ENCODE peak calls at places on chromosomes 4 and X, in eight cellular contexts. N, Z, I, O, V, D, M and P are unnamed samples. For H3K4me1, the result is how much of the 10 kb centered on the place peaks cover.

GRCh38 chr4:3336389-3337356 is 43.9 kb downstream of the RGS12 start:
- DNase-seq in M (no peak), N (no peak), V (no peak), I (no peak), O (no peak), D (no peak), Z (no peak), P (no peak)

GRCh38 chrX:48713847-48714246 is 17.3 kb downstream of the SUV39H1 start:
- DNase-seq in D (no peak), O (no peak), Z (no peak), I (no peak), M (no peak), N (no peak), V (no peak), P (no peak)

GRCh38 chr4:176708771-176709311 is 83.9 kb downstream of the VEGFC start:
- DNase-seq in M (no peak), V (no peak), O (no peak), I (no peak), Z (no peak), D (no peak), N (no peak), P (no peak)

GRCh38 chr4:145719752-145720624 is 40.0 kb downstream of the C4orf51 start:
- DNase-seq in N (no peak), V (no peak), M (no peak), Z (no peak), I (no peak), D (no peak), O (no peak), P (no peak)

GRCh38 chrX:124421898-124422622 is 75.7 kb downstream of the SH2D1A start:
- DNase-seq in N (no peak), O (no peak), M (no peak), D (no peak), I (no peak), V (no peak), Z (no peak), P (no peak)

GRCh38 chr4:3531306-3531886 is 826 bp downstream of the LRPAP1 start:
- DNase-seq in M (no peak), N (no peak), V (no peak), D (no peak), I (no peak), Z (no peak), O (no peak), P (no peak)

GRCh38 chr4:168925789-168926490 is 84.1 kb downstream of the CBR4 start:
- DNase-seq in M (no peak), N (no peak), V (no peak), I (no peak), O (no peak), Z (no peak), D (no peak), P (no peak)

GRCh38 chr4:150256841-150257273 is 178.6 kb downstream of the DCLK2 start:
- DNase-seq in V (no peak), M (no peak), N (no peak), I (no peak), D (no peak), O (no peak), Z (no peak), P (no peak)

GRCh38 chrX:10900585-10901289 is 210.4 kb upstream of the HCCS start:
- DNase-seq in V (no peak), N (peak), O (no peak), M (no peak), Z (no peak), D (peak), I (no peak), P (no peak)

GRCh38 chr4:88443486-88443885 is 13.4 kb upstream of the HERC5 start:
- DNase-seq in V (no peak), N (no peak), O (no peak), I (no peak), M (no peak), Z (no peak), D (no peak), P (no peak)

GRCh38 chr4:95181446-95182306 is 367.1 kb downstream of the UNC5C start:
- DNase-seq in O (no peak), N (no peak), V (no peak), I (no peak), M (no peak), Z (no peak), D (no peak), P (no peak)

GRCh38 chr4:105923507-105924238 is 28.4 kb downstream of the NPNT start:
- DNase-seq in M (no peak), D (no peak), O (no peak), V (peak), Z (no peak), I (no peak), N (no peak), P (no peak)

GRCh38 chrX:96447161-96447560 is 237.5 kb upstream of the DIAPH2 start:
- DNase-seq in Z (no peak), N (no peak), I (no peak), O (no peak), D (no peak), M (no peak), V (no peak), P (no peak)

GRCh38 chrX:84362184-84362838 is 139.9 kb downstream of the HDX start:
- DNase-seq in M (no peak), D (no peak), N (no peak), Z (no peak), V (no peak), O (no peak), I (no peak), P (no peak)

GRCh38 chrX:135170877-135171519 is at the start of gene CT55:
- DNase-seq in V (no peak), Z (no peak), O (no peak), D (no peak), N (no peak), I (no peak), M (no peak), P (no peak)

GRCh38 chr4:71231753-71232420 is 106.9 kb upstream of the SLC4A4 start:
- DNase-seq in M (no peak), D (no peak), N (no peak), I (no peak), V (no peak), O (no peak), Z (no peak), P (no peak)

GRCh38 chr4:130812117-130812765 is 1716.3 kb downstream of the C4orf33 start:
- DNase-seq in O (no peak), V (no peak), I (no peak), D (no peak), N (no peak), Z (no peak), M (no peak), P (no peak)

GRCh38 chr4:94523617-94524016 is 71.9 kb downstream of the PDLIM5 start:
- DNase-seq in M (no peak), I (no peak), N (no peak), D (no peak), Z (no peak), V (no peak), O (no peak), P (no peak)

GRCh38 chr4:40228497-40229365 is 31.9 kb downstream of the RHOH start:
- DNase-seq in N (no peak), Z (no peak), M (no peak), O (no peak), I (peak), V (no peak), D (no peak), P (no peak)

GRCh38 chr4:185210102-185210981 is 944 bp downstream of the SNX25 start:
- DNase-seq in D (no peak), N (peak), Z (peak), V (no peak), O (peak), I (peak), M (peak), P (peak)

GRCh38 chr4:99029852-99030251 is 34.3 kb downstream of the METAP1 start:
- DNase-seq in I (no peak), V (no peak), M (no peak), N (no peak), Z (no peak), D (no peak), O (no peak), P (no peak)

GRCh38 chr4:25884040-25884788 is 21.4 kb upstream of the SEL1L3 start:
- DNase-seq in O (no peak), M (no peak), N (no peak), D (no peak), V (no peak), I (peak), Z (no peak), P (no peak)

GRCh38 chrX:70470850-70471289 is 26.2 kb downstream of the DLG3 start:
- DNase-seq in I (no peak), M (no peak), N (no peak), D (no peak), Z (no peak), V (no peak), O (no peak), P (no peak)

GRCh38 chr4:6372649-6373525 is 99.5 kb downstream of the PPP2R2C start:
- DNase-seq in V (no peak), M (no peak), Z (no peak), I (no peak), O (no peak), D (peak), N (no peak), P (no peak)

DNA sequence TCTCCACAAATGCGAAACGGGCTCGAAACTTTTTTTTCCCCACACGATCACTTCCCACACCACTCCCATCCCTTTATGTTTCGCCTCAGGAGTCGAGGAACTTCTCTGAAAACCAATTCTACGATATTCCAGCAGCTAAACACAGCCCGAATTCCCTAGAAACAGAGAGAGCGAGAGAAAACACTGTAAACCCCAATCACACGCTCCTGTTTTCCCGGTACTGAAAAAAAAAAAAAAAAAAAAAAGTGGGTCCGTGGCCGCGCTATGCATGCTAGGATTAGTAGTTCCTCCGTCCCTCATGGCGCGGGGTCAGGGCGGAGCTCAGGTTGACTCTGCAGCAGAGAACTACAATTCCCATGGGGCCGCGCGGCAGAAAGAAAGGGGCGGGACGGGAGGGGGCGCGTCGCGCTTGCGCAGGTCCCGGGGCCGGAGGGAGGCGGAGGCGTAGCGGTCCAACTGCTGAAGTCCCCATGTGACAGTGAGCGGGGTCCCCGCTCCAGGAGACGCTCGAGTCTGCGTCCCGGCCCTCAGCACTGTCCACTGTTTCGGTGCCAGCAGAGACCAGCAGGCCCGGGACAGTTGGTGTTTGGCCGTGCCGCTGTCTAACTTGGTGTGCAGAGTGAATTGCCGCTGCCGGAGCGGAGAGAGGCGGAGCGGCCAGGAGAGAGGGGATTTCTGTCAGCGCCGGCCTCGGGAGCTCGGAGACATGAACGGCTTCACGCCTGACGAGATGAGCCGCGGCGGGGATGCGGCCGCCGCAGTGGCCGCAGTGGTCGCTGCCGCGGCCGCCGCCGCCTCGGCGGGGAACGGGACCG is at the start of gene SAP30:
- DNase-seq in D (peak), Z (peak), N (peak), M (peak), V (peak), I (peak), O (peak), P (peak)
- TF ChIP-seq POLR2A in D (peak), Z (peak), N (peak), M (no peak), V (peak), I (peak), O (peak), P (peak)

DNA sequence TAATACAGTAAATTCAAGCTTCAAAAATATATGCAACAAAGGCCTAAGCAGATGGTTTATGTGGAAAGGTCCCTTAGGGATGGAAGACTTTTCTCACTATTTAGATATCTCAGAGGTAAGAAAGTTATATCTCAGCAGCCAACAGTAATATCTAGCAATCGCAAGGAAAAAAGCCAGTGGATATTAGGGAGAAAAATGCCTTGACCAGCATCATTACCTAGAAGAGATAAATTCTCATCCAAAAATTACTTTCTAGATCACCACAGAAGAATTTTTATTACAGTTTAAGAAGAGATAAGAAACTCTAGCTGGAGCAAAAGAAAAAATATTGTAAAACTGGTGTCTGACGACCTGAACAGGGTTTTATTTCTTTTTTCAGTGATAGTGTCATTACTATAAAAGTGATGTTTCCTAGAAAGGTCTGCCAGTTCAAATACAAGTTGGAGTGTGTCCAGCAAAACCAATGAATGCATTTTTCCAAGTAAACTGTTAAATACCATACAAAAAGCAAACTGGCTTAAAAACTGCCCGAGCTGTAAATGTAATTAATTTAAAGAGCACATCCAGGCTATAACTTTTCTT is 100.0 kb downstream of the ATP11C start:
- DNase-seq in Z (no peak), O (no peak), M (no peak), D (no peak), I (no peak), N (no peak), V (no peak), P (no peak)
- H3K4me1 ChIP-seq in Z (under half), O (half or more), M (under half), D (under half), I (under half), N (under half), V (under half), P (under half)

GRCh38 chr4:87423313-87424031 is 1.1 kb downstream of the NUDT9 start:
- DNase-seq in N (no peak), O (no peak), V (no peak), D (no peak), Z (no peak), M (no peak), I (no peak), P (no peak)
- TF ChIP-seq CTCF in N (no peak), O (no peak), V (no peak), D (peak), Z (no peak), M (no peak), I (no peak), P (no peak)

GRCh38 chr4:82352825-82353370 is 20.9 kb downstream of the HNRNPD start:
- DNase-seq in V (no peak), M (no peak), O (no peak), I (no peak), Z (no peak), N (no peak), D (no peak), P (no peak)
- TF ChIP-seq POLR2A in V (no peak), M (no peak), O (no peak), I (no peak), Z (no peak), N (no peak), D (no peak), P (no peak)

GRCh38 chrX:104568304-104568915 is 2.4 kb downstream of the IL1RAPL2 start:
- DNase-seq in V (no peak), D (no peak), M (no peak), N (no peak), I (no peak), Z (no peak), O (no peak), P (no peak)
- H3K4me1 ChIP-seq in V (under half), D (under half), M (under half), N (under half), I (under half), Z (under half), O (under half), P (under half)

GRCh38 chrX:109472939-109473713 is 8.8 kb downstream of the GUCY2F start:
- DNase-seq in O (no peak), I (no peak), M (no peak), D (no peak), N (no peak), Z (peak), V (no peak), P (no peak)
- TF ChIP-seq CTCF in O (no peak), I (no peak), M (no peak), D (no peak), N (no peak), Z (no peak), V (no peak), P (no peak)

GRCh38 chr4:123386608-123387007 is 10.0 kb upstream of the SPRY1 start:
- DNase-seq in N (peak), I (no peak), D (no peak), V (no peak), M (no peak), O (no peak), Z (no peak), P (no peak)
- TF ChIP-seq POLR2A in N (no peak), I (no peak), D (no peak), V (no peak), M (no peak), O (no peak), Z (no peak), P (no peak)

GRCh38 chrX:45801554-45801953 is 600.9 kb upstream of the DIPK2B start:
- DNase-seq in N (no peak), Z (peak), O (no peak), V (no peak), M (no peak), I (no peak), D (no peak), P (no peak)
- H3K4me1 ChIP-seq in N (under half), Z (under half), O (under half), V (under half), M (under half), I (under half), D (half or more), P (under half)

DNA sequence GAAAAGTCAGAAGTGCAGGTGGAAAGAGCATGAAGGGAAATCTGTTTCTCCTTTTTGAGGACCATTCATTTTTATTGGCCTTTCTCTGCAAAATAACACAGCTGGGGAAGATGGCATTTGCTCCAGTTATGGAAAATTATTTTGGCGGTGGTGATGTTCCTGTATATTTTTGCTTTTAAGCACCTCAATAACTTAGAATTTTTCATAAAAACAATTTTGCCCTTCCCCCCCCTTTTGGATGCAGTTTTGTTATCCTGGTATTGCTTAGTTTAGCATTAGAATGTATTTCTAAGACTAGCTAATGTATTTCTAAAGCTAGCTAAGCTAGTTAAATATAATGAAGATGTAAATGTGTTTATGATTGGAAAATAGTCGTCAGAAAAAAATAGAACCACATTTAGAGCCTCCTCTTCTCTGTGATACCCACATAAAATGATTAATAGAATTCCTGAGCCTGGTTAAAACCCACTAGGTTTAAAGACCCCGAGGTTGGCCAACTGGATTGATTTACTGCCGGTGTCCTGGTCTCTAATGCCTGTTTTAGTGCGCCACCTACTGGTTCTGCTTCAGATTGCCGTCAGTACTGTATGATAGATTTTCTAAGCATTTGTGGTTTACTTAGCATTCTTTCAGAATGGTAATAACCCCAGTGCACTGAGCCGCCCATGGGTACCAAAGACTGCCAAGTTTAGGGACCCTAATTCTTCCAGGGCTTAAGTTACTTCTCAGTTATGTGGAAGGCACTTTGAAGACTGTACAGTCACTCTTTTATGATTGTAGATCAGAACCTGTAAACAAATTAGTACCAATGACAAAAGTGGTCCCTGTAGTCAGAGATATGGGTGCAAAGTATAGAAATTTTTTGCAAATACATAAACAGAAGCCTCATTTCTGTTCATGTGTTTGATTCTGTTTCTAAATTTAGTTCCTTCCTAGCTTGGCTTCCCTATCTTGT is 11.4 kb downstream of the KLF3 start:
- DNase-seq in Z (peak), N (peak), I (peak), O (peak), M (peak), V (peak), D (peak), P (peak)
- TF ChIP-seq CTCF in Z (peak), N (peak), I (peak), O (peak), M (peak), V (peak), D (peak), P (peak)